ENCODE peak calls at places on chromosomes 1 and 21, in four cellular contexts. M is GM12878, B is K562, V is SK-N-SH. U is an unnamed sample.

GRCh38 chr1:60463786-60464185 is 390.2 kb upstream of the C1orf87 start:
- DNase-seq in M (no peak), B (no peak), V (no peak), U (no peak)

GRCh38 chr1:226784081-226785049 is 45.3 kb upstream of the ITPKB start:
- DNase-seq in M (no peak), B (no peak), V (no peak), U (no peak)

GRCh38 chr1:246350745-246351144 is 156.3 kb downstream of the SMYD3 start:
- DNase-seq in M (no peak), B (no peak), V (no peak), U (no peak)

GRCh38 chr1:12161324-12161661 is 5.5 kb upstream of the TNFRSF1B start:
- DNase-seq in M (no peak), B (no peak), V (no peak), U (no peak)

GRCh38 chr1:39632491-39633417 is 6.7 kb downstream of the HEYL start:
- DNase-seq in M (no peak), B (peak), V (no peak), U (peak)

GRCh38 chr1:240803151-240803550 is 191.2 kb upstream of the GREM2 start:
- DNase-seq in M (no peak), B (no peak), V (no peak), U (peak)

GRCh38 chr1:54894271-54894670 is 7.3 kb upstream of the DHCR24 start:
- DNase-seq in M (no peak), B (no peak), V (no peak), U (no peak)

GRCh38 chr1:61268546-61269243 is 186.3 kb downstream of the NFIA start:
- DNase-seq in M (no peak), B (no peak), V (no peak), U (no peak)

GRCh38 chr1:95730986-95731385 is 497.0 kb downstream of the RWDD3 start:
- DNase-seq in M (no peak), B (no peak), V (no peak), U (no peak)

GRCh38 chr1:46278807-46279206 is 24.6 kb downstream of the LRRC41 start:
- DNase-seq in M (no peak), B (no peak), V (no peak), U (peak)

GRCh38 chr21:43337901-43338655 is 88.9 kb downstream of the SIK1 start:
- DNase-seq in M (no peak), B (no peak), V (no peak), U (no peak)

GRCh38 chr1:6984996-6985395 is 199.7 kb downstream of the CAMTA1 start:
- DNase-seq in M (no peak), B (no peak), V (no peak), U (no peak)

GRCh38 chr1:114505148-114505561 is 5.8 kb downstream of the TRIM33 start:
- DNase-seq in M (no peak), B (no peak), V (no peak), U (no peak)

GRCh38 chr1:186482661-186483255 is 21.8 kb upstream of the PDC start:
- DNase-seq in M (peak), B (peak), V (peak), U (peak)

GRCh38 chr1:160144921-160145320 is 6.5 kb upstream of the ATP1A4 start:
- DNase-seq in M (no peak), B (no peak), V (no peak), U (peak)

GRCh38 chr21:41583274-41583790 is 75.4 kb upstream of the TMPRSS2 start:
- DNase-seq in M (no peak), B (no peak), V (no peak), U (peak)

GRCh38 chr1:228310162-228310792 is 96.4 kb downstream of the TRIM11 start:
- DNase-seq in M (no peak), B (no peak), V (no peak), U (no peak)

GRCh38 chr1:34356862-34357261 is 180.2 kb downstream of the C1orf94 start:
- DNase-seq in M (no peak), B (no peak), V (no peak), U (no peak)

GRCh38 chr21:41933259-41934079 is 20.3 kb downstream of the C2CD2 start:
- DNase-seq in M (no peak), B (no peak), V (peak), U (peak)

GRCh38 chr1:232046531-232047283 is 420.1 kb downstream of the DISC1 start:
- DNase-seq in M (no peak), B (no peak), V (no peak), U (no peak)

GRCh38 chr1:50976890-50977574 is 7.0 kb downstream of the CDKN2C start:
- DNase-seq in M (no peak), B (peak), V (peak), U (peak)

GRCh38 chr1:36087233-36088123 is 1.2 kb upstream of the ADPRS start:
- DNase-seq in M (no peak), B (peak), V (no peak), U (no peak)

GRCh38 chr1:116134178-116134773 is 23.1 kb downstream of the MAB21L3 start:
- DNase-seq in M (no peak), B (no peak), V (no peak), U (no peak)

DNA sequence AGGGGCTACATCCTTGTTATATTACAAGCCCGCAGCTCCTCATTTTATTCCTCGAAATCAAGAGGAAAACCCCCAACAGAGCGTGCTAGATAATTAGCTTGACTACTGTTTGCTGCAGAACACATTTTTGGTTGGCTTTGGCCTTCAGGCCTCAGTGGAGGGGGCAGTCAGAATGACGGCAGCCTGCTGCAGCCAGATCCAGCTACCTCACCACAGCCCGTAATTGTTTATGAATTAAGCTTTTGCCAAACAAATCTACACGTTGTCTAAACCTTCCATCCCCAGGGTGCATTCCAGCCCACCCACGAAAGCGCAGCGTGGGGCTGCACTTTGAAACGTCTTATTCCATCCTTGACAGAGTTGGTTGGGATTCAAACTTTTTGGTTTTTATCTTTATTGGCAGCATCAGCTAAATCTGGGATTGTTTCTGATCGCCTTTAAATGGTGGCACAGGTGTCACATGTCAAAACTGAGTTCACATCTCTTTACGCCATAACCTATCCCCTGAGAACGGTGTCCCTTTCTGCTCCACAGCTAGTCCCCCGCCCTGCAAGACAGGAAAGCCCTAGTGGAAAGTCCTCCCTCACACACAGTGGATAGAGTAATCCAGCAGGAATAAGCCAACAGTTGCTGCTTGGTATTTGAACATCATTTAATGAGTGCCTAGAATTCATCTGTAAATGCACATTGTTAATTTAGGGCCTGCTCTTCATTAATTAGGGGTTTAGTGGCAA is 195.5 kb downstream of the LMO4 start:
- DNase-seq in M (no peak), B (no peak), V (no peak), U (peak)
- TF ChIP-seq RCOR1 in M (no peak), B (no peak), V (no peak), U (no peak)

GRCh38 chr1:209455133-209455532 is 128.4 kb upstream of the CAMK1G start:
- DNase-seq in M (no peak), B (no peak), V (no peak), U (peak)
- TF ChIP-seq RCOR1 in M (no peak), B (no peak), V (no peak), U (no peak)

GRCh38 chr1:16986113-16986512 is 5.7 kb upstream of the MFAP2 start:
- DNase-seq in M (no peak), B (no peak), V (no peak), U (no peak)

GRCh38 chr1:16989676-16990391 is 9.4 kb upstream of the MFAP2 start:
- DNase-seq in M (no peak), B (no peak), V (no peak), U (no peak)

GRCh38 chr1:16988210-16988609 is 7.8 kb upstream of the MFAP2 start:
- DNase-seq in M (no peak), B (no peak), V (no peak), U (no peak)

GRCh38 chr1:16984717-16985116 is 4.3 kb upstream of the MFAP2 start:
- DNase-seq in M (no peak), B (no peak), V (peak), U (peak)

GRCh38 chr1:16986596-16987361 is 6.4 kb upstream of the MFAP2 start:
- DNase-seq in M (no peak), B (peak), V (peak), U (no peak)
- TF ChIP-seq RCOR1 in M (no peak), B (no peak), V (no peak), U (no peak)

DNA sequence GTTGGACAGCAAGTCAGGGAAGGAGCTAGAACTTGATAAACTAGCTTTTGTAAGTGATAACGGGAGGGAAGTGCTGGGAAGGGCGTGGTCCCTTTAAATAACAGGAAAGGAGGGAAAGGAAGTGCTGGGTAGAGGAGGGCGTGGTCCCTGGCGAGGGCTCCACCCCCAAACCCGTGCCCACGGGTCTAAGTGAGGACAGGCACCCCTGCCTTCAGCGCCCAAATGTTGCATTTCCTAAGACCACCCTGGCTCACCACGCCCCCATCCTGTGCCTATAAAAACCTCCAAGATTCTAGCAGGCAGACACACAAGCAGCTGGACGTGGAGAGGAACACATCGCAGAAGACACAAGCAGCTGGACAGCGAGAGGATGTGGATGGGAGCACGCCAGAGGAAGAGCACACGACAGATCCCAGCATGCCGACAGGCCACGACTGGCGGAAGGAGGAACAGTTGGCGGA is 58.5 kb downstream of the PALMD start:
- DNase-seq in M (no peak), B (no peak), V (no peak), U (no peak)
- TF ChIP-seq RCOR1 in M (no peak), B (no peak), V (no peak), U (no peak)

GRCh38 chr1:67285780-67286488 is 21.7 kb upstream of the IL12RB2 start:
- DNase-seq in M (peak), B (no peak), V (no peak), U (no peak)
- TF ChIP-seq RCOR1 in M (no peak), B (no peak), V (no peak), U (no peak)

GRCh38 chr1:30008372-30008997 is 714.9 kb downstream of the MATN1 start:
- DNase-seq in M (no peak), B (no peak), V (no peak), U (no peak)
- TF ChIP-seq RCOR1 in M (no peak), B (no peak), V (no peak), U (no peak)

GRCh38 chr1:167675440-167675839 is 45.4 kb downstream of the RCSD1 start:
- DNase-seq in M (no peak), B (no peak), V (no peak), U (no peak)
- TF ChIP-seq RCOR1 in M (no peak), B (no peak), V (no peak), U (no peak)

DNA sequence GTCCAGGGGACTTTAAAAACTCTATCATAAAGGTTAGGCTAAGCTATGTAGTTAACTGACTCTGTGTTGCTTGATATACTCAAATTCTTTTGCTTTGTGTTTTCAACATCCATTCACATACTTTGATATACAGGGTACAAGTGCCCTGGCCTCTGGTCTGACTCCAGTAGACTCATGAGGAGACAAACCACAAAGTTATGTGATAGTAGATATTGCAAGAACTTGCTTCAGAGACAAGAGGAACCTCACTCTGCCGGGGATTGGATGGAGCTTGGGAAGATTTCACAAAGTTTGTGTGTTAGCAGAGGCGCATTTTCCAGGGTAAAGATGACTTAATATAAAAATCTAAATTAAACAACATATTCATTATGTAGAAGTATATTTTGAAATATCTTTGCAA is 1.4 kb downstream of the GORAB start:
- DNase-seq in M (no peak), B (no peak), V (no peak), U (peak)
- TF ChIP-seq RCOR1 in M (no peak), B (no peak), V (no peak), U (no peak)

GRCh38 chr1:15660151-15660550 is 24.0 kb upstream of the PLEKHM2 start:
- DNase-seq in M (no peak), B (no peak), V (no peak), U (no peak)
- TF ChIP-seq RCOR1 in M (no peak), B (no peak), V (no peak), U (no peak)

GRCh38 chr1:52204696-52205095 is 62.8 kb downstream of the ZFYVE9 start:
- DNase-seq in M (peak), B (no peak), V (no peak), U (no peak)
- TF ChIP-seq RCOR1 in M (no peak), B (no peak), V (no peak), U (no peak)

U was measured in IMR-90.